ENCODE peak calls at places on chromosomes 6 and 20, in five cellular contexts. One of them, this sample, is unnamed.

GRCh38 chr6:167329014-167329413 is 4.1 kb downstream of the TTLL2 start:
- DNase-seq in RPMI7951: no peak
- DNase-seq in DMS79 treated with DMSO at 0.1 percent for 48 hours: no peak
- DNase-seq in epithelial cell of prostate: no peak
- DNase-seq in SW 1271: no peak
- DNase-seq in this sample: no peak

GRCh38 chr6:128844598-128844997 is 38.3 kb upstream of the LAMA2 start:
- DNase-seq in SW 1271: no peak
- DNase-seq in epithelial cell of prostate: no peak
- DNase-seq in DMS79 treated with DMSO at 0.1 percent for 48 hours: no peak
- DNase-seq in RPMI7951: no peak
- DNase-seq in this sample: no peak

GRCh38 chr20:23143986-23144695 is 58.0 kb upstream of the CD93 start:
- DNase-seq in SW 1271: no peak
- DNase-seq in DMS79 treated with DMSO at 0.1 percent for 48 hours: no peak
- DNase-seq in epithelial cell of prostate: no peak
- DNase-seq in RPMI7951: no peak
- DNase-seq in this sample: no peak

GRCh38 chr20:22447448-22447778 is 137.0 kb downstream of the FOXA2 start:
- DNase-seq in RPMI7951: no peak
- DNase-seq in SW 1271: no peak
- DNase-seq in epithelial cell of prostate: no peak
- DNase-seq in DMS79 treated with DMSO at 0.1 percent for 48 hours: no peak
- DNase-seq in this sample: no peak

GRCh38 chr20:50221501-50222323 is 31.1 kb downstream of the CEBPB start:
- DNase-seq in DMS79 treated with DMSO at 0.1 percent for 48 hours: no peak
- DNase-seq in SW 1271: no peak
- DNase-seq in RPMI7951: peak; percentile 87
- DNase-seq in epithelial cell of prostate: no peak
- DNase-seq in this sample: no peak

GRCh38 chr20:1816384-1817381 is 78.5 kb upstream of the SIRPA start:
- DNase-seq in SW 1271: peak; percentile 40
- DNase-seq in DMS79 treated with DMSO at 0.1 percent for 48 hours: no peak
- DNase-seq in RPMI7951: peak; percentile 91
- DNase-seq in epithelial cell of prostate: no peak
- DNase-seq in this sample: peak; percentile 58

GRCh38 chr20:32742322-32743236 is 688 bp downstream of the COMMD7 start:
- DNase-seq in DMS79 treated with DMSO at 0.1 percent for 48 hours: no peak
- DNase-seq in epithelial cell of prostate: no peak
- DNase-seq in SW 1271: no peak
- DNase-seq in RPMI7951: no peak
- DNase-seq in this sample: no peak

GRCh38 chr6:126170875-126171489 is 168.9 kb upstream of the CENPW start:
- DNase-seq in DMS79 treated with DMSO at 0.1 percent for 48 hours: no peak
- DNase-seq in SW 1271: no peak
- DNase-seq in RPMI7951: peak; percentile 37
- DNase-seq in epithelial cell of prostate: no peak
- DNase-seq in this sample: no peak

GRCh38 chr20:51732454-51732791 is 35.8 kb downstream of the ATP9A start:
- DNase-seq in epithelial cell of prostate: no peak
- DNase-seq in RPMI7951: peak; percentile 57
- DNase-seq in DMS79 treated with DMSO at 0.1 percent for 48 hours: no peak
- DNase-seq in SW 1271: no peak
- DNase-seq in this sample: no peak

GRCh38 chr6:160979063-160979708 is 12.4 kb upstream of the MAP3K4 start:
- DNase-seq in SW 1271: no peak
- DNase-seq in epithelial cell of prostate: no peak
- DNase-seq in RPMI7951: no peak
- DNase-seq in DMS79 treated with DMSO at 0.1 percent for 48 hours: no peak
- DNase-seq in this sample: no peak

This sample was measured in AG04449.